ENCODE peak calls at places on chromosomes 11 and 22, in four cellular contexts. J is GM23338, I is K562, T is HepG2. X is an unnamed sample.

GRCh38 chr22:47275479-47276218 is 513.2 kb downstream of the TBC1D22A start:
- DNase-seq in T (no peak), I (no peak), J (no peak), X (no peak)

GRCh38 chr22:30636226-30637077 is 871 bp downstream of the SLC35E4 start:
- DNase-seq in I (no peak), J (peak), T (no peak), X (no peak)

GRCh38 chr22:38728899-38729796 is 23.4 kb downstream of the GTPBP1 start:
- DNase-seq in T (peak), I (no peak), J (no peak), X (no peak)

GRCh38 chr11:96162816-96163499 is 180.0 kb downstream of the MAML2 start:
- DNase-seq in J (no peak), T (no peak), I (no peak), X (no peak)

GRCh38 chr11:44939673-44940072 is 11.0 kb downstream of the TP53I11 start:
- DNase-seq in T (peak), I (peak), J (peak), X (no peak)

GRCh38 chr11:12005476-12005875 is 3.0 kb downstream of the DKK3 start:
- DNase-seq in J (no peak), I (no peak), T (no peak), X (no peak)

GRCh38 chr22:40498454-40499186 is 128.2 kb downstream of the SGSM3 start:
- DNase-seq in I (peak), T (peak), J (peak), X (peak)

GRCh38 chr11:62273789-62274275 is 3.9 kb downstream of the SCGB2A2 start:
- DNase-seq in I (no peak), J (peak), T (peak), X (no peak)

GRCh38 chr11:1927151-1928037 is 7.9 kb downstream of the TNNT3 start:
- DNase-seq in T (no peak), I (no peak), J (no peak), X (no peak)

GRCh38 chr11:29051935-29052334 is 943.7 kb downstream of the METTL15 start:
- DNase-seq in T (no peak), J (no peak), I (no peak), X (no peak)

GRCh38 chr11:69217276-69218105 is 61.8 kb downstream of the SMIM38 start:
- DNase-seq in I (no peak), J (no peak), T (no peak), X (no peak)

GRCh38 chr11:16318320-16318719 is 38.0 kb downstream of the SOX6 start:
- DNase-seq in I (no peak), T (no peak), J (no peak), X (no peak)

GRCh38 chr11:16860632-16861031 is 122.2 kb downstream of the C11orf58 start:
- DNase-seq in J (no peak), I (peak), T (no peak), X (no peak)

GRCh38 chr11:114183041-114183511 is 113.1 kb upstream of the NNMT start:
- DNase-seq in J (no peak), I (peak), T (no peak), X (no peak)

GRCh38 chr11:11691296-11692141 is 69.7 kb upstream of the GALNT18 start:
- DNase-seq in T (no peak), I (no peak), J (peak), X (no peak)

GRCh38 chr22:23523746-23524145 is 56.3 kb downstream of the IGLL1 start:
- DNase-seq in J (no peak), T (no peak), I (no peak), X (no peak)

GRCh38 chr11:74018331-74019005 is 9.6 kb upstream of the UCP3 start:
- DNase-seq in I (no peak), T (peak), J (no peak), X (no peak)

GRCh38 chr11:3959015-3959917 is 103.8 kb downstream of the STIM1 start:
- DNase-seq in T (peak), I (peak), J (peak), X (no peak)

GRCh38 chr11:15170170-15170569 is 55.4 kb downstream of the INSC start:
- DNase-seq in I (no peak), T (peak), J (no peak), X (no peak)

GRCh38 chr11:76558891-76559290 is 111.7 kb downstream of the LRRC32 start:
- DNase-seq in J (no peak), I (no peak), T (no peak), X (no peak)

GRCh38 chr11:17197431-17197898 is 10.3 kb downstream of the PIK3C2A start:
- DNase-seq in T (peak), I (no peak), J (no peak), X (no peak)

GRCh38 chr22:21837184-21837979 is 30.1 kb downstream of the MAPK1 start:
- DNase-seq in T (peak), J (peak), I (peak), X (peak)

GRCh38 chr11:92225563-92226308 is 1.1 kb downstream of the FAT3 start:
- DNase-seq in J (peak), T (no peak), I (no peak), X (no peak)

GRCh38 chr11:19199037-19199436 is 2.7 kb downstream of the CSRP3 start:
- DNase-seq in J (no peak), I (no peak), T (no peak), X (no peak)

GRCh38 chr11:79794057-79794456 is 353.2 kb upstream of the TENM4 start:
- DNase-seq in J (no peak), T (no peak), I (no peak), X (no peak)

GRCh38 chr22:38755155-38755910 is 465 bp downstream of the SUN2 start:
- DNase-seq in T (peak), J (peak), I (peak), X (no peak)

GRCh38 chr11:60872952-60873524 is 5.7 kb downstream of the ZP1 start:
- DNase-seq in I (peak), T (peak), J (peak), X (no peak)

GRCh38 chr11:72629266-72629665 is 45.0 kb downstream of the PDE2A start:
- DNase-seq in T (no peak), I (no peak), J (no peak), X (no peak)

GRCh38 chr11:13761250-13761649 is 92.8 kb downstream of the FAR1 start:
- DNase-seq in T (no peak), I (no peak), J (no peak), X (no peak)

GRCh38 chr11:64681171-64681570 is 41.8 kb downstream of the NRXN2 start:
- DNase-seq in T (no peak), I (no peak), J (no peak), X (no peak)

GRCh38 chr11:63939351-63939920 is 634 bp downstream of the NAA40 start:
- DNase-seq in J (peak), I (no peak), T (no peak), X (no peak)

GRCh38 chr11:110337570-110338193 is 41.3 kb upstream of the RDX start:
- DNase-seq in I (no peak), T (no peak), J (peak), X (peak)

GRCh38 chr22:46362221-46362933 is 26.9 kb downstream of the TRMU start:
- DNase-seq in J (no peak), I (no peak), T (peak), X (no peak)

GRCh38 chr22:29156507-29156906 is 49.2 kb upstream of the EMID1 start:
- DNase-seq in I (no peak), J (peak), T (peak), X (no peak)

GRCh38 chr11:124670732-124671131 is 2.8 kb downstream of the SIAE start:
- DNase-seq in J (peak), I (no peak), T (no peak), X (no peak)

GRCh38 chr22:20249797-20250354 is 18.2 kb downstream of the RTN4R start:
- DNase-seq in T (no peak), J (no peak), I (no peak), X (no peak)

GRCh38 chr11:65107078-65107477 is 4.6 kb upstream of the TM7SF2 start:
- DNase-seq in J (no peak), I (no peak), T (no peak), X (no peak)

GRCh38 chr22:49879871-49880270 is 26.2 kb downstream of the ZBED4 start:
- DNase-seq in I (no peak), J (no peak), T (no peak), X (no peak)

DNA sequence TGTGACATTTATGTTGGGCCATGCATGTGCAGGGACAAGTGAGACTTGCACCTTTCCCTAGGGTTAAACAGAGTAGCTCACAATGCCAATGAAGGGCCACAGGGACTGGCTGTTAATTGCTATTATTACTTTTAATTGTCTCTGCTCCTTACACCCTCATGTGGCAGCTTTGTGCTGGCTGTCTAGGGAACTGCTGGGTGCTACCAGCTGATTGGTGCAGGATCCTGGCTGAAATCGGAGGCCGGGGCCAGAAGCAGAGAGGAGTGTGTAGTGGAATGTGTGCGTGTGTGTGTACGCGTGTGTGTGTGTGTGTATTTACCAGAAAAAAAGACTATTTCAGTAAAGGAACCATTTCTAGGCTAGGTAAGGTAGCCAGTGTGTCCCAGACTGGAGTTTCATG is 302.5 kb downstream of the CTTN start:
- DNase-seq in I (no peak), T (no peak), J (no peak), X (no peak)
- TF ChIP-seq REST in I (no peak), T (no peak), J (no peak), X (no peak)

DNA sequence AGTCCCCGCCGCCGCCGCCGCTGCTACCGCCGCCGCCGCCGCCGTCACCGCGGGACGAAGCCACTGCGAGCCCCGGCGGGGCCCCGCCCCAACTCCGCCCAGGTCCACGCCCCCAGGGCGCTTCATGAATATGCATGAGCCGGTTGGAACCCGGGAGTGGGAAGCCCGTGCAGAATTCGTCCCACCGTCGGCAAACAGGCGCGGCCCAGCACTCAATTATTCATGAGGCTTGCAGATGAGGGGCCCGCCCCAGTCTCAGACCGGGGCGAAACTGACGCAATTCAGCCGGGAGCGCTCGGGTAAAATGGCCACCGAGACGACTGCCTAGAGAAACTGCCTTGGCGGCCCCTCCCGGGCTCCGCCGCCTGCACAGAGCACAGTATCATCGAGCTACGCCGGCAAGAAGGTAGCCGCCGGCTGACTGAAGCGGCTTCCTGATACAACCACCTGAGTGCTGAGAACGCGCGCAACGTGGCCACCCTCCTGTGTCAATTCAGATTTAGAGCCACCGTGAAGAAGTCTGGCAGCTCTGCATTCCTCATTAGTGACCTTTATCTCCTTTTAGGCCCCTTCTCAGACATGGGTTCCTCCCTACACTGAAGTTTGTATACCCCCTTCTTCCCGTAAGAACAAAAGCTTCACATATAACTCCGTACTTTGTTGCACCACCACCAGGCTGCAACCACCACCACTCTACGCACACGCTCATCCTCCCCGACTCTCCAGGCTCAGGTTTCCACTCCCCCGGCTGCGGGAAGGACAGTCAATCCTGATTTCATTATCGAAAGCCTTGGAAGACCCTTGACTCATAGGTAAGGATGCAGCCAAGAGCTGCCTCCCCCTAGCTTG is at the start of gene TNKS1BP1:
- DNase-seq in J (peak), T (peak), I (peak), X (peak)
- TF ChIP-seq REST in J (no peak), T (no peak), I (no peak), X (no peak)

GRCh38 chr22:31943976-31944699 is at the start of gene YWHAH:
- DNase-seq in J (peak), I (peak), T (peak), X (peak)
- TF ChIP-seq REST in J (no peak), I (no peak), T (no peak), X (no peak)

GRCh38 chr11:134394311-134394710 is 17.7 kb downstream of the B3GAT1 start:
- DNase-seq in J (no peak), I (no peak), T (no peak), X (no peak)

GRCh38 chr11:134393638-134394037 is 18.4 kb downstream of the B3GAT1 start:
- DNase-seq in T (peak), J (peak), I (peak), X (peak)

GRCh38 chr11:134391656-134392055 is 20.4 kb downstream of the B3GAT1 start:
- DNase-seq in T (no peak), I (no peak), J (no peak), X (no peak)

GRCh38 chr11:134391170-134391569 is 20.9 kb downstream of the B3GAT1 start:
- DNase-seq in T (no peak), J (no peak), I (peak), X (no peak)

DNA sequence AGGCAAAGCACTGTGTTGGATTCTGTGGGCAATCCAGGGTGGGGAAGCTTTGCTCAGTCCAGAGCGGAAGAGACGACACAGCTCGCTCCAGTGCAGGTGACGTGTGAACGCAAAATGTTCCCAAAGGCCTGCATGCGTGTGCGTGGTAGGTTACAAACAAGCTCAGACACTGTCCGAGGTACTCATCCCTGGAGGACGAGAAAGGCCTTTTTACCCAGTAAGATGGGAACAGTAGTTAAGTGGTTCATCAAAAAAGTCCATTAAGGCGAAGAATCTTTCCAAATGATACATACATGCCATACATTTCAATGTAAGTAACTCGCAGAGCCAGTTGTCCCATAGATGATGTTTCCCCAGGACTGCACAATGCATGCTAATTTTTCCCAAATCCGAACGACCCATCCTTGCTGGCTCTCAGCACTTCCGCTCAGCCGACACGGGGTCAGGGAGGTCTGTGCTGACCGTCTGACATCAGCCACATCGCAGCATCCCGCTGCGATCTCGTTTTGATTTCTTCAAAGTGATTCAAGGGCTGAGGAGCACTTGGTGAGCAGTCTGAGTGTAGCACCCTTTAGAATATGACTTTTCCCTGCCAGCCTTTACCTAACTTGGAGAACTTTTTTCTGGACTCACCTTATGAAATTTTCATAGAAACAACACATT is 19.0 kb downstream of the B3GAT1 start:
- DNase-seq in J (no peak), T (no peak), I (no peak), X (no peak)
- TF ChIP-seq REST in J (no peak), T (no peak), I (no peak), X (no peak)

DNA sequence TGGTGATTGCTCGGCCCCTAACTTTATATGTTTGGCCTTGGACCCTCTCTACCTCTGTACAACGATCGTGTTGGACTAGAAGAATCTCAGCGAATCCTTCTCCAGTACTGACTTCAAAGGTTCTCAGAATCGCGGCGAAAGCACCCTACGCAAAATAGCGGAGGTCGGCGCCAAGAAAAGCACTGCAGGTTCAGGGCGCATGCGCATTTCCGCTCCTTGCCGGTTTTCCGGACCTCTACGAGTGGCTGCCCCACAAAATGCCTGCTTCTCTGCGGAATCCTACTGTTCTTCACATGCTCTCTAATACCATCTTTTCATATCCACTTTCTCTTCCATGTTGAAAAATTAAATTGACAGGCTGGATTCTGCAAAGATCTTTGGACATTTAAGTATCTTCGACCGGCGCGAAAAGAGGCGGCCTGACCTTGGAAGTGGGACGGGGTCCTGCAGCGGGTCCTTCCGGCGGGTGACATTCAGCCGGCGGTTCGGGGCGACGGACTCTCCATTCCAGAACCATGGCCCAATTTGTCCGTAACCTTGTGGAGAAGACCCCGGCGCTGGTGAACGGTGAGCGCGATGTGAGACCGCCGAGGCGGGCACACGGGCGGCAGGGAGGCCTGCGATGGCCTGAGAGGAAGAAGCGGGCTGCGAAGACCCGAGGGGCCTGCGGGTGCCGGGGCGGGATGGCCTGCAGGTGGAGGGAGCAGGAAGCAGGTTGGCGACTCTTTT is at the start of gene ATP5MG:
- DNase-seq in T (peak), I (peak), J (peak), X (peak)
- TF ChIP-seq REST in T (no peak), I (no peak), J (no peak), X (no peak)

GRCh38 chr11:75554258-75555022 is 7.6 kb upstream of the SERPINH1 start:
- DNase-seq in J (peak), T (peak), I (peak), X (no peak)

GRCh38 chr11:75560644-75561043 is 1.4 kb upstream of the SERPINH1 start:
- DNase-seq in T (no peak), I (no peak), J (no peak), X (no peak)

GRCh38 chr11:75555079-75555811 is 6.8 kb upstream of the SERPINH1 start:
- DNase-seq in J (no peak), T (no peak), I (no peak), X (no peak)

GRCh38 chr11:75558939-75559843 is 2.9 kb upstream of the SERPINH1 start:
- DNase-seq in T (no peak), J (peak), I (peak), X (no peak)

GRCh38 chr11:75557649-75558494 is 4.2 kb upstream of the SERPINH1 start:
- DNase-seq in T (no peak), I (no peak), J (no peak), X (no peak)
- TF ChIP-seq REST in T (no peak), I (no peak), J (no peak), X (no peak)

GRCh38 chr22:43923191-43923590 is 414 bp upstream of the PNPLA3 start:
- DNase-seq in T (no peak), I (no peak), J (no peak), X (no peak)

GRCh38 chr22:43926349-43926710 is 2.7 kb downstream of the PNPLA3 start:
- DNase-seq in J (no peak), T (no peak), I (no peak), X (no peak)

GRCh38 chr22:43925433-43926348 is 2.1 kb downstream of the PNPLA3 start:
- DNase-seq in I (no peak), J (peak), T (peak), X (no peak)

GRCh38 chr22:43922123-43922522 is 1.5 kb upstream of the PNPLA3 start:
- DNase-seq in I (peak), J (peak), T (peak), X (no peak)

GRCh38 chr22:43923631-43924548 is at the start of gene PNPLA3:
- DNase-seq in T (peak), I (peak), J (peak), X (peak)
- TF ChIP-seq REST in T (no peak), I (no peak), J (no peak), X (no peak)

DNA sequence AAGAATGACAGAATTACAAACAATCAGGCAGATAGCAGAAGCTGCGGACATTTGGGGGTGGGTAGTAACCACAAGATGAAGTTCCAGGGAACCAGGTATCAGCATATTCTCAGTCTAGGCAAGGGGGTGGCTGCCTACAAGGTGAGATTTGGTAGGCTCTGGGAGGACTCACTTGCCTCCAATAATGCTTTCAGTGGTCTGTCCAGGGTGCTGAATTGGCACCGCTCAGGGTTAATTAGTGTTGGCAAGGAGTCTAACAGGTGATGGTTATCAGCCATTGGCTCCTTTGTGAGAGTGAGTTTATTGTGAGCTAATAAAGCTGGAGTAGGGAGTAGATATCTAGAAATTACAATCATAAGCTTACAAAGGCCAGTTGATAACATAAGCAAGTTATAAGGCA is 320.4 kb downstream of the MIAT start:
- DNase-seq in I (no peak), J (peak), T (no peak), X (no peak)
- TF ChIP-seq REST in I (no peak), J (peak), T (peak), X (peak)